ENCODE peak calls at places on chromosomes 7 and 10, in seven cellular contexts. Y is CD4-positive, CD25-positive, alpha-beta regulatory T cell; G is activated CD4-positive, alpha-beta T cell treated with anti-CD3 and anti-CD28 coated beads for 24 hours; X is left ventricle myocardium inferior; W is SHP77 treated with DMSO at 0.1 percent for 48 hours; M is uterus; H is activated T-helper 1 cell treated with Interleukin-2 at 50 U/mL for 16 hours. F is an unnamed sample.

GRCh38 chr7:30974605-30975256 is 11.0 kb downstream of the GHRHR start:
- DNase-seq in Y (no peak), G (peak), X (peak), W (no peak), M (peak), H (no peak), F (peak)

GRCh38 chr7:100091411-100092181 is 2.8 kb downstream of the COPS6 start:
- DNase-seq in Y (no peak), G (no peak), X (no peak), W (no peak), M (no peak), H (no peak), F (no peak)

GRCh38 chr7:91239171-91239604 is 25.0 kb upstream of the FZD1 start:
- DNase-seq in Y (no peak), G (no peak), X (no peak), W (no peak), M (no peak), H (no peak), F (no peak)

GRCh38 chr10:5965266-5965665 is 12.1 kb downstream of the IL15RA start:
- DNase-seq in Y (no peak), G (no peak), X (no peak), W (no peak), M (no peak), H (no peak), F (peak)

GRCh38 chr7:157554393-157555238 is 217.8 kb downstream of the DNAJB6 start:
- DNase-seq in Y (no peak), G (no peak), X (no peak), W (no peak), M (no peak), H (no peak), F (no peak)

GRCh38 chr10:61662794-61663259 is at the start of gene CABCOCO1:
- DNase-seq in Y (no peak), G (no peak), X (peak), W (peak), M (peak), H (no peak), F (peak)

GRCh38 chr10:132532784-132533560 is 4.6 kb upstream of the INPP5A start:
- DNase-seq in Y (no peak), G (no peak), X (no peak), W (no peak), M (peak), H (no peak), F (peak)

GRCh38 chr7:73718438-73718881 is 1.0 kb downstream of the STX1A start:
- DNase-seq in Y (no peak), G (no peak), X (no peak), W (no peak), M (no peak), H (no peak), F (no peak)

GRCh38 chr10:32338262-32338661 is 8.7 kb downstream of the EPC1 start:
- DNase-seq in Y (no peak), G (no peak), X (no peak), W (no peak), M (no peak), H (no peak), F (no peak)

GRCh38 chr7:71308105-71308504 is 176.2 kb downstream of the GALNT17 start:
- DNase-seq in Y (no peak), G (no peak), X (peak), W (no peak), M (peak), H (no peak), F (peak)

GRCh38 chr7:134452991-134453473 is 5.9 kb downstream of the AKR1B1 start:
- DNase-seq in Y (no peak), G (no peak), X (no peak), W (no peak), M (no peak), H (no peak), F (no peak)

GRCh38 chr10:128848807-128849206 is 618.2 kb upstream of the MGMT start:
- DNase-seq in Y (no peak), G (no peak), X (no peak), W (no peak), M (no peak), H (no peak), F (no peak)